ENCODE peak calls at places on chromosome 16, in eight cellular contexts. H, M, E, Y, O, B, T and C are unnamed samples.

GRCh38 chr16:25419681-25420080 is 162.0 kb upstream of the ZKSCAN2 start:
- DNase-seq in H (no peak), M (no peak), E (no peak), Y (no peak), O (no peak), B (no peak), T (no peak), C (no peak)

GRCh38 chr16:58913456-58913855 is 179.3 kb upstream of the GOT2 start:
- DNase-seq in H (no peak), M (no peak), E (no peak), Y (no peak), O (no peak), B (no peak), T (no peak), C (no peak)

GRCh38 chr16:79601092-79601977 is 798 bp upstream of the MAF start:
- DNase-seq in H (no peak), M (no peak), E (no peak), Y (peak; percentile 6), O (peak; percentile 54), B (peak; percentile 36), T (peak; percentile 47), C (peak; percentile 1)

GRCh38 chr16:72255785-72256184 is 83.8 kb upstream of the PMFBP1 start:
- DNase-seq in H (no peak), M (no peak), E (no peak), Y (no peak), O (no peak), B (no peak), T (no peak), C (no peak)

GRCh38 chr16:9053006-9053601 is 38.3 kb upstream of the HAPSTR1 start:
- DNase-seq in H (no peak), M (no peak), E (peak; percentile 75), Y (peak; percentile 70), O (no peak), B (peak; percentile 44), T (peak; percentile 42), C (peak; percentile 54)

GRCh38 chr16:29007865-29008593 is 23.2 kb downstream of the LAT start:
- DNase-seq in H (no peak), M (no peak), E (peak; percentile 90), Y (no peak), O (no peak), B (no peak), T (no peak), C (peak; percentile 86)

GRCh38 chr16:11682655-11683096 is 14.4 kb downstream of the SNN start:
- DNase-seq in H (no peak), M (no peak), E (peak; percentile 99), Y (no peak), O (no peak), B (no peak), T (no peak), C (peak; percentile 32)

GRCh38 chr16:15843635-15844279 is 13.1 kb downstream of the MYH11 start:
- DNase-seq in H (no peak), M (no peak), E (peak; percentile 69), Y (no peak), O (no peak), B (no peak), T (no peak), C (no peak)

GRCh38 chr16:83402969-83403368 is 404.8 kb upstream of the HSBP1 start:
- DNase-seq in H (no peak), M (no peak), E (peak; percentile 54), Y (peak; percentile 41), O (no peak), B (no peak), T (no peak), C (no peak)

GRCh38 chr16:27867122-27868110 is 196.1 kb downstream of the GSG1L start:
- DNase-seq in H (no peak), M (no peak), E (peak; percentile 51), Y (peak; percentile 78), O (peak; percentile 15), B (peak; percentile 17), T (peak; percentile 20), C (peak; percentile 85)

GRCh38 chr16:19375561-19376158 is 42.0 kb upstream of the TMC5 start:
- DNase-seq in H (no peak), M (no peak), E (peak; percentile 56), Y (peak; percentile 71), O (peak; percentile 22), B (peak; percentile 31), T (peak; percentile 19), C (peak; percentile 69)

GRCh38 chr16:73743665-73744496 is 552.7 kb upstream of the PSMD7 start:
- DNase-seq in H (no peak), M (no peak), E (no peak), Y (no peak), O (no peak), B (no peak), T (no peak), C (no peak)

GRCh38 chr16:85963746-85964370 is 64.9 kb downstream of the IRF8 start:
- DNase-seq in H (no peak), M (no peak), E (no peak), Y (no peak), O (no peak), B (no peak), T (peak; percentile 54), C (no peak)

GRCh38 chr16:11052080-11052808 is 107.9 kb downstream of the CLEC16A start:
- DNase-seq in H (no peak), M (no peak), E (no peak), Y (no peak), O (no peak), B (no peak), T (no peak), C (no peak)

GRCh38 chr16:69469807-69470561 is 45.6 kb downstream of the CYB5B start:
- DNase-seq in H (no peak), M (no peak), E (no peak), Y (peak; percentile 43), O (no peak), B (no peak), T (no peak), C (no peak)

GRCh38 chr16:22031483-22032083 is 23.7 kb downstream of the MOSMO start:
- DNase-seq in H (no peak), M (no peak), E (no peak), Y (no peak), O (no peak), B (no peak), T (no peak), C (no peak)
- TF ChIP-seq POLR2A in H (no peak), M (no peak), E (no peak), Y (no peak), O (no peak), B (no peak), T (no peak), C (no peak)

GRCh38 chr16:177981-178676 is 1.6 kb downstream of the HBA1 start:
- DNase-seq in H (no peak), M (no peak), E (no peak), Y (no peak), O (no peak), B (no peak), T (no peak), C (peak; percentile 84)

GRCh38 chr16:180921-181667 is 835 bp downstream of the HBQ1 start:
- DNase-seq in H (peak; percentile 50), M (peak; percentile 87), E (peak; percentile 58), Y (peak; percentile 71), O (peak; percentile 27), B (peak; percentile 65), T (peak; percentile 56), C (peak; percentile 95)

GRCh38 chr16:179431-179830 is 828 bp upstream of the HBQ1 start:
- DNase-seq in H (no peak), M (no peak), E (no peak), Y (no peak), O (no peak), B (no peak), T (no peak), C (peak; percentile 72)

GRCh38 chr16:181668-182021 is 1.4 kb downstream of the HBQ1 start:
- DNase-seq in H (no peak), M (no peak), E (no peak), Y (no peak), O (no peak), B (no peak), T (no peak), C (peak; percentile 55)

DNA sequence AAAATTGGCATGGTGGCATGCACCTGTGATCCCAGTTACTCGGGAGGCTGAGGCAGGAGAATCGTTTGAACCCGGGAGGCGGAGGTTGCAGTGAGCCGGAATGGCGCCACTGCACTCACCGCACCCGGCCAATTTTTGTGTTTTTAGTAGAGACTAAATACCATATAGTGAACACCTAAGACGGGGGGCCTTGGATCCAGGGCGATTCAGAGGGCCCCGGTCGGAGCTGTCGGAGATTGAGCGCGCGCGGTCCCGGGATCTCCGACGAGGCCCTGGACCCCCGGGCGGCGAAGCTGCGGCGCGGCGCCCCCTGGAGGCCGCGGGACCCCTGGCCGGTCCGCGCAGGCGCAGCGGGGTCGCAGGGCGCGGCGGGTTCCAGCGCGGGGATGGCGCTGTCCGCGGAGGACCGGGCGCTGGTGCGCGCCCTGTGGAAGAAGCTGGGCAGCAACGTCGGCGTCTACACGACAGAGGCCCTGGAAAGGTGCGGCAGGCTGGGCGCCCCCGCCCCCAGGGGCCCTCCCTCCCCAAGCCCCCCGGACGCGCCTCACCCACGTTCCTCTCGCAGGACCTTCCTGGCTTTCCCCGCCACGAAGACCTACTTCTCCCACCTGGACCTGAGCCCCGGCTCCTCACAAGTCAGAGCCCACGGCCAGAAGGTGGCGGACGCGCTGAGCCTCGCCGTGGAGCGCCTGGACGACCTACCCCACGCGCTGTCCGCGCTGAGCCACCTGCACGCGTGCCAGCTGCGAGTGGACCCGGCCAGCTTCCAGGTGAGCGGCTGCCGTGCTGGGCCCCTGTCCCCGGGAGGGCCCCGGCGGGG is at the start of gene HBQ1:
- DNase-seq in H (no peak), M (no peak), E (no peak), Y (peak; percentile 31), O (no peak), B (peak; percentile 24), T (no peak), C (peak; percentile 88)
- TF ChIP-seq POLR2A in H (no peak), M (no peak), E (no peak), Y (no peak), O (no peak), B (no peak), T (no peak), C (no peak)

GRCh38 chr16:397135-397661 is at the start of gene NME4:
- DNase-seq in H (no peak), M (no peak), E (no peak), Y (peak; percentile 19), O (no peak), B (peak; percentile 44), T (no peak), C (peak; percentile 64)

GRCh38 chr16:396199-396598 is 800 bp upstream of the NME4 start:
- DNase-seq in H (no peak), M (no peak), E (no peak), Y (no peak), O (no peak), B (no peak), T (no peak), C (peak; percentile 52)

GRCh38 chr16:397736-398332 is 835 bp downstream of the NME4 start:
- DNase-seq in H (peak; percentile 56), M (peak; percentile 92), E (peak; percentile 61), Y (peak; percentile 49), O (no peak), B (peak; percentile 87), T (peak; percentile 72), C (peak; percentile 83)

GRCh38 chr16:398551-399277 is 1.7 kb downstream of the NME4 start:
- DNase-seq in H (no peak), M (no peak), E (no peak), Y (no peak), O (no peak), B (no peak), T (no peak), C (peak; percentile 45)

GRCh38 chr16:396605-397004 is 394 bp upstream of the NME4 start:
- DNase-seq in H (no peak), M (no peak), E (peak; percentile 41), Y (peak; percentile 55), O (no peak), B (no peak), T (peak; percentile 54), C (peak; percentile 65)
- TF ChIP-seq POLR2A in H (no peak), M (no peak), E (no peak), Y (no peak), O (no peak), B (no peak), T (no peak), C (peak; percentile 60)

GRCh38 chr16:56617212-56618085 is 8.1 kb upstream of the MT1E start:
- DNase-seq in H (no peak), M (no peak), E (peak; percentile 57), Y (no peak), O (peak; percentile 67), B (peak; percentile 79), T (peak; percentile 84), C (no peak)
- TF ChIP-seq POLR2A in H (no peak), M (no peak), E (no peak), Y (peak; percentile 61), O (no peak), B (peak; percentile 20), T (peak; percentile 57), C (no peak)